ENCODE peak calls at places on chromosomes 2 and 18, in four cellular contexts. N is HepG2, S is WTC11, O is HEK293T. T is an unnamed sample.

GRCh38 chr2:196750977-196751631 is 48.4 kb downstream of the GTF3C3 start:
- DNase-seq in N (peak), S (peak), O (peak), T (peak)

GRCh38 chr2:232879618-232880494 is 9.8 kb downstream of the SNORC start:
- DNase-seq in N (no peak), S (no peak), O (no peak), T (no peak)

GRCh38 chr18:13217466-13217961 is 1.0 kb upstream of the LDLRAD4 start:
- DNase-seq in N (no peak), S (peak), O (peak), T (peak)

GRCh38 chr2:237270556-237270955 is 143.4 kb downstream of the COL6A3 start:
- DNase-seq in N (no peak), S (no peak), O (no peak), T (no peak)

GRCh38 chr2:163637876-163638275 is 97.9 kb downstream of the FIGN start:
- DNase-seq in N (no peak), S (no peak), O (no peak), T (no peak)

GRCh38 chr18:60100805-60101204 is 201.0 kb downstream of the PMAIP1 start:
- DNase-seq in N (no peak), S (no peak), O (no peak), T (no peak)

GRCh38 chr2:104945866-104946265 is 92.0 kb downstream of the POU3F3 start:
- DNase-seq in N (no peak), S (no peak), O (no peak), T (no peak)

GRCh38 chr2:105873721-105874120 is 129.0 kb downstream of the NCK2 start:
- DNase-seq in N (peak), S (no peak), O (no peak), T (peak)

GRCh38 chr2:168816369-168816768 is 13.9 kb downstream of the NOSTRIN start:
- DNase-seq in N (no peak), S (no peak), O (no peak), T (no peak)

GRCh38 chr18:23614891-23615290 is 28.6 kb upstream of the NPC1 start:
- DNase-seq in N (no peak), S (no peak), O (no peak), T (no peak)

GRCh38 chr2:51065276-51065675 is 33.3 kb upstream of the NRXN1 start:
- DNase-seq in N (no peak), S (no peak), O (no peak), T (no peak)

GRCh38 chr2:240457223-240458043 is 22.0 kb downstream of the GPC1 start:
- DNase-seq in N (peak), S (peak), O (no peak), T (no peak)

GRCh38 chr18:22172594-22173049 is 3.2 kb downstream of the GATA6 start:
- DNase-seq in N (no peak), S (no peak), O (no peak), T (no peak)

GRCh38 chr18:8329186-8329771 is 280.0 kb upstream of the RAB12 start:
- DNase-seq in N (peak), S (no peak), O (no peak), T (no peak)

GRCh38 chr2:101418704-101419663 is 31.7 kb upstream of the CREG2 start:
- DNase-seq in N (peak), S (peak), O (peak), T (peak)

GRCh38 chr2:66813976-66814375 is 379.1 kb downstream of the MEIS1 start:
- DNase-seq in N (no peak), S (no peak), O (no peak), T (no peak)

GRCh38 chr2:146734042-146734715 is 1110.7 kb upstream of the ACVR2A start:
- DNase-seq in N (peak), S (no peak), O (peak), T (peak)

GRCh38 chr2:101380376-101380775 is 6.9 kb downstream of the CREG2 start:
- DNase-seq in N (no peak), S (no peak), O (no peak), T (no peak)

GRCh38 chr2:217617496-217618085 is 385.2 kb downstream of the TNS1 start:
- DNase-seq in N (no peak), S (no peak), O (no peak), T (no peak)

GRCh38 chr2:174785481-174785880 is 21.2 kb upstream of the CHRNA1 start:
- DNase-seq in N (no peak), S (no peak), O (no peak), T (no peak)

GRCh38 chr18:66872277-66872676 is 268.4 kb upstream of the CDH19 start:
- DNase-seq in N (no peak), S (no peak), O (no peak), T (no peak)

DNA sequence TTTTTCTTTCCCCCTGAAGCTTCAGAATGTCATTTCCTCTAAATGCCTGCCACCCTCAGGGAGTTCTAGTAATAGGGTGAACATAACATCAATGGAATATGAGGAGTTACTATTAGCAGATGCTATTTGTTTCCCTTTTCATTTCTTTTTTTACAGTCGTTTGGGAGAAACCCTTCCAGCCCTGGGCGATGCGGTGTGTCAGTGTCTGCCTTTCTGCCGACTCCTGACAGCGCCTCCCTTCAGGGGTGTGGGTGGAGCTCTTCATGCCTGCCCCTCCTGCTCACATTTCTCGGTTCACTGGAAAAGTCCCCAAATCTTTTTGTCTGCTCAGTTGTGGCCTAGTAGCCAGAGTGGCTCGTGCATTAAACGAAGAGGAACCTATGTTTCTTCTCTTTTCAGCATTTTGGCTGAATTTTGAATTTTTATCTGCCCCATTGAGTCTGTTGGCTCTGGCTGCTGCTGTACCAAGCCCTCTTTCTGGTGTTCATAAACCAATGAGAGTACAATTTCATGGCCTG is 72.3 kb downstream of the FMNL2 start:
- DNase-seq in N (no peak), S (peak), O (peak), T (no peak)
- TF ChIP-seq ELF4 in N (no peak), S (no peak), O (no peak), T (no peak)

GRCh38 chr2:88638743-88639142 is 11.5 kb upstream of the EIF2AK3 start:
- DNase-seq in N (no peak), S (no peak), O (no peak), T (no peak)

GRCh38 chr2:88638123-88638650 is 10.9 kb upstream of the EIF2AK3 start:
- DNase-seq in N (no peak), S (no peak), O (no peak), T (no peak)

GRCh38 chr2:88639865-88640264 is 12.6 kb upstream of the EIF2AK3 start:
- DNase-seq in N (peak), S (no peak), O (no peak), T (no peak)

GRCh38 chr2:88636026-88636425 is 8.8 kb upstream of the EIF2AK3 start:
- DNase-seq in N (peak), S (no peak), O (no peak), T (no peak)

GRCh38 chr2:88637464-88637863 is 10.2 kb upstream of the EIF2AK3 start:
- DNase-seq in N (no peak), S (no peak), O (no peak), T (no peak)
- TF ChIP-seq ELF4 in N (no peak), S (no peak), O (no peak), T (no peak)

DNA sequence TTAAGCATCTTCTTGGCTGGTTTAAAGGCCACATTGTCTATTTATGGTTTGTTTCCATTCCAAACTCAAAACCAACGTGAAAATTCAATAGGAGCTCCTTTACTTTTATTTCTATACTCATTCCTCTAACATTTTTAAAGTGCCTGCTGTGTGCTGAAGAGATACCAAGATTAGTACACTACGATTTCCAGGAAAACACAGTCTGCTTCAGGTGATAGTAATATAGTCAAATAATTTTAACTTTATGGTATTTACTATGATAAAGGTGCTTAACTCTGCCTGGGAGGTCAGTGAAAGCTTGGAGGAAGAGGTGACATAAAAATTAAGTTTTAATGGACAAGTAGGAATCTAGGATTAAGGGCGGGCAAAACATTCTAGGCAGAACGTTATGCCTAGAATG is 121.4 kb downstream of the KIAA1328 start:
- DNase-seq in N (no peak), S (no peak), O (no peak), T (no peak)
- TF ChIP-seq ELF4 in N (no peak), S (no peak), O (no peak), T (no peak)

GRCh38 chr2:216056739-216057138 is 24.9 kb downstream of the PECR start:
- DNase-seq in N (no peak), S (no peak), O (no peak), T (no peak)
- TF ChIP-seq ELF4 in N (no peak), S (no peak), O (no peak), T (no peak)

T was measured in K562.